ENCODE peak calls at places on chromosome 10, in eight cellular contexts. X is Panc1, L is right cardiac atrium, I is ascending aorta, K is Caco-2, W is GM23248, D is A549, O is left ventricle myocardium inferior. A is an unnamed sample. For H3K9me3 and H3K4me1, the result is how much of the 10 kb centered on the place peaks cover.

GRCh38 chr10:43781480-43782361 is 133.0 kb upstream of the ZNF32 start:
- DNase-seq in D (no peak), X (no peak), O (no peak), L (no peak), K (no peak), I (no peak), W (no peak), A (peak)

GRCh38 chr10:46216836-46217748 is 69.7 kb upstream of the ANTXRL start:
- DNase-seq in W (peak), I (peak), L (no peak), X (no peak), K (no peak), O (no peak), D (no peak), A (no peak)

GRCh38 chr10:15208221-15208620 is 39.7 kb upstream of the NMT2 start:
- DNase-seq in K (no peak), W (no peak), O (no peak), X (no peak), D (no peak), I (no peak), L (no peak), A (no peak)

GRCh38 chr10:96370575-96371157 is 11.9 kb upstream of the OPALIN start:
- DNase-seq in X (peak), K (peak), D (peak), L (peak), O (peak), I (no peak), W (peak), A (peak)

GRCh38 chr10:101155896-101156295 is 24.8 kb downstream of the TLX1 start:
- DNase-seq in K (no peak), L (no peak), I (no peak), X (no peak), D (no peak), O (no peak), W (no peak), A (no peak)

GRCh38 chr10:31490858-31491504 is 172.0 kb downstream of the ZEB1 start:
- DNase-seq in W (peak), D (peak), X (peak), O (no peak), L (no peak), K (no peak), I (no peak), A (peak)

GRCh38 chr10:126663328-126663727 is 7.2 kb downstream of the C10orf90 start:
- DNase-seq in D (no peak), W (peak), I (no peak), L (peak), K (no peak), X (no peak), O (peak), A (peak)

GRCh38 chr10:110354322-110354766 is 49.6 kb upstream of the SMNDC1 start:
- DNase-seq in D (peak), X (peak), K (peak), W (peak), I (peak), O (peak), L (peak), A (peak)

GRCh38 chr10:117405730-117406129 is 30.5 kb upstream of the PDZD8 start:
- DNase-seq in K (no peak), W (no peak), L (no peak), X (no peak), D (no peak), O (no peak), I (no peak), A (no peak)

GRCh38 chr10:86363833-86364511 is 2.6 kb downstream of the GRID1 start:
- DNase-seq in D (no peak), K (peak), X (no peak), O (no peak), I (no peak), L (peak), W (no peak), A (no peak)

GRCh38 chr10:69836728-69837025 is 35.0 kb downstream of the COL13A1 start:
- DNase-seq in I (no peak), D (no peak), L (no peak), K (no peak), X (no peak), W (no peak), O (no peak), A (no peak)

GRCh38 chr10:21668831-21669230 is 134.8 kb downstream of the MLLT10 start:
- DNase-seq in X (no peak), K (no peak), W (no peak), O (no peak), I (no peak), D (no peak), L (no peak), A (no peak)

GRCh38 chr10:110358869-110359629 is 54.3 kb upstream of the SMNDC1 start:
- DNase-seq in O (peak), I (no peak), W (peak), K (peak), D (peak), X (no peak), L (no peak), A (peak)

GRCh38 chr10:43204943-43205671 is 61.8 kb downstream of the RASGEF1A start:
- DNase-seq in I (peak), X (peak), L (no peak), W (peak), K (peak), D (peak), O (no peak), A (peak)

GRCh38 chr10:102668312-102669110 is 24.2 kb downstream of the TRIM8 start:
- DNase-seq in L (no peak), D (no peak), O (no peak), I (no peak), X (no peak), W (no peak), K (no peak), A (no peak)

GRCh38 chr10:6229290-6229689 is 26.6 kb downstream of the PFKFB3 start:
- DNase-seq in X (no peak), I (no peak), K (no peak), O (no peak), L (no peak), D (no peak), W (no peak), A (no peak)

GRCh38 chr10:78407009-78407711 is 373.5 kb downstream of the RPS24 start:
- DNase-seq in D (peak), K (peak), L (peak), I (peak), W (no peak), X (peak), O (peak), A (peak)

GRCh38 chr10:122233857-122234348 is 37.2 kb upstream of the BTBD16 start:
- DNase-seq in X (no peak), I (no peak), O (peak), W (no peak), K (no peak), L (peak), D (no peak), A (no peak)

GRCh38 chr10:43872644-43873043 is 224.0 kb upstream of the ZNF32 start:
- DNase-seq in X (no peak), I (no peak), D (no peak), K (no peak), W (no peak), O (no peak), L (no peak), A (no peak)

GRCh38 chr10:17249820-17250219 is 21.8 kb downstream of the VIM start:
- DNase-seq in I (no peak), W (peak), O (no peak), L (no peak), K (no peak), D (peak), X (no peak), A (no peak)

GRCh38 chr10:7950981-7951847 is 103.3 kb upstream of the GATA3 start:
- DNase-seq in K (no peak), L (no peak), O (no peak), I (no peak), X (no peak), D (peak), W (peak), A (no peak)

GRCh38 chr10:102837230-102837721 is at the start of gene CYP17A1:
- DNase-seq in O (no peak), K (no peak), D (no peak), X (no peak), W (no peak), L (no peak), I (no peak), A (peak)

GRCh38 chr10:82505009-82505408 is 630.0 kb downstream of the NRG3 start:
- DNase-seq in O (no peak), I (no peak), L (no peak), W (no peak), K (no peak), D (no peak), X (no peak), A (no peak)

DNA sequence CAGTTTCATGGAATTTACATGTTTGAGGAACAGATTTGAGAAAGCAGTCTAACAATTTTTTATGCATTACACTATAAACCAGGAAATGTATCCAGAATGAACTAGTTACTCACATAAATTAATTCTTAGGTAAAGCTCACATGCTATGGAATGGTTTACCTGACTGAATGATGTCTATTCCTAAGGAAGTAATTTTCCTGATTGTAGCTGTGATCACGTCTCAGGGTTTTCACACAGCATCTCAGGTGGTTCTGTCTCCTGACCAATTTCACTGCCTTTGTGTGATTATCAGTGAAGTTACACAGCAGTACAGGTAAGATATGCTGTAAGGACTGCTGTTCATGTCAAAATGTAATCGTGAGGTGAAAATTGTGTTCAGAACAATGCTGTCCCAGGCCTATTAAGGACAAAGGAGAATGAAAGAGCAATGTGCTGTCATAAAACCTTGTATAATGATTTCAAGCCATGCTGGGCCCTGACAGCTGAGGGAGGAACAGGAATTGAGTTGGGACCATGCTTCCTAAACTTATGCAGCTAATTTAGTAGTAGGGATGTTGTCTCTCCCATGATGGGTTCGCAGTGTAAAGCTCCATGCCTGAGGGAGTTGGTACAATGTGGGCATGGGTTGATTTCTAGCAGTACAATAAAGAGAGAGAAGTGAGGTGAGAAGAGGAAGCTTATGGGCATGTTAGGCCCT is 631.8 kb downstream of the NRG3 start:
- DNase-seq in I (no peak), L (no peak), K (no peak), W (no peak), D (no peak), X (no peak), O (no peak), A (no peak)
- H3K9me3 ChIP-seq in I (under half), L (under half), K (under half), W (under half), D (under half), X (under half), O (under half), A (under half)

GRCh38 chr10:132243141-132243540 is 56.4 kb downstream of the DPYSL4 start:
- DNase-seq in I (no peak), O (no peak), W (no peak), X (no peak), D (no peak), K (no peak), L (no peak), A (no peak)
- H3K4me1 ChIP-seq in I (under half), O (under half), W (under half), X (under half), D (under half), K (under half), L (under half), A (under half)

GRCh38 chr10:99926925-99927718 is 82.6 kb downstream of the DNMBP start:
- DNase-seq in W (peak), I (no peak), O (peak), D (peak), L (peak), K (no peak), X (no peak), A (peak)
- H3K4me3 ChIP-seq in W (no peak), I (no peak), O (peak), D (peak), L (no peak), K (peak), X (peak), A (no peak)

GRCh38 chr10:131020775-131021174 is 290.7 kb downstream of the TCERG1L start:
- DNase-seq in W (no peak), O (no peak), L (no peak), I (no peak), X (no peak), D (no peak), K (no peak), A (no peak)
- H3K9me3 ChIP-seq in W (under half), O (under half), L (under half), I (under half), X (under half), D (under half), K (under half), A (under half)

DNA sequence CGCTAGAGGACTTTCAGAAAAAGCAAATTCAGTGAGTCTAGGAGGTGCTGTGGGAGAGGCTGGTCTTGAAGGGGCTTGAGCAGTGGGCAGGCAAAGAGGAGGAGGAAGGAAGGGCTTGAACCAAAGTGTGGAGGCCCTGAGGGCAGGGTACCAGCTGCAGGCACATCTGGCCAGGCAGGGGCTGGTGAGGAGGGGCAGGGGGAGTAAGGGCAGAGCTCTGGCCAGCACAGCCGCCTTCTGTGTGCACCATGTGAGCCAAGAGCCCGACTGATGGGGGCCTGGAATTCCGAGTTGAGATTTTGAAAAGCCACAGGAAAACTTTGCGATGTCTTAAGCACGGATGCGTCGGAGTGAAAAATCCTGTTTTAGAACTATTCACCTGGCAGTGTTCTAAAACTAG is 74.5 kb downstream of the PRPF18 start:
- DNase-seq in W (no peak), D (no peak), K (no peak), X (no peak), I (no peak), O (no peak), L (peak), A (no peak)
- H3K4me1 ChIP-seq in W (under half), D (under half), K (under half), X (under half), I (under half), O (under half), L (under half), A (under half)

DNA sequence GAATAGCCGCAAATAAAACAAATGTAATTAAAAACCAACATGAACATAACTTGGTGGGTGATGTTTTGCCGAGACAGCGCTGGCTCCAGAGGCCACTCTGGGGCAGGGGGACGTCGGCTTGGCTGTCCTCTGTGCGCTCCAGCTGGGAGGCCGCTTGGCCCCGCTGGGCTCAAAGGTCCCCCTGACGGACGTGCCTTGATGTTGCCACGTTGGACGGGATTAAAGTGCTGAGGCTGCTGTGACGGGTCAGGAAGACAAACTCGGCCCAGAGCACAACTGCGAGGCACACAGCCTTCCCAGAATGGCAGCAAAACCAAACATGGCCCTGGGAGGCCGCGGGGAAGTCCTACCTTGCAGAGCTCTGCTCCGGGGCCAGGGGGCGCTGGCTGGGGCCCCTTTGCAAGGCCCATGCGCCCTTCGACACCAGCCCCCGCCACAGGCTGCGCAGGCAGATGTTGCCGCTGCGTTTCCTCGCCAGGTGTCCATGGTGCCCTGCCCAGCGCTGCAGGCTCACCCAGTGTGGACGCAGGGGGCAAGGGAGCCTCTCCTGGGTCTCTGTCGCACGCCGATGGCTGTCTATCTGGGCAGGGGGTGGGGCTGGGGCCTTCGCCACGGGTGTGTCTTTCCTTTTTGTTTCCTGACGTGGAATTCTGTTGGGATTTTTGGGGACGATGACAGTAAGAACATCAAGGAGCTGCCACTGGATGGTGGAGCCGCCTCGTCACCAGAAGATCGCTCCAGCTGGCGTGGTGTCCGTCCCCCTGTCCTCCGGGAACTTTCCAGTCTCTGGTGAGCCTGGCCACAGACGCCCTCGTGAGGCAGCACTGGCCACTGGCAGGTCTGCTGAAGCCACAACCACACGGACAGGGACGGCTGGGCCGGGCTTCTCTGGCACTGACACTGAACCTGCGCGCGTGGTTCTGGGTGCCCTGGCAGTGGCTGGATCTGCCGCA is 99.6 kb upstream of the DIP2C start:
- DNase-seq in L (peak), W (peak), O (peak), I (peak), X (peak), D (peak), K (peak), A (no peak)
- H3K4me3 ChIP-seq in L (peak), W (peak), O (peak), I (peak), X (peak), D (peak), K (peak), A (no peak)

GRCh38 chr10:130498934-130499333 is 362.7 kb downstream of the GLRX3 start:
- DNase-seq in K (no peak), I (no peak), O (no peak), L (no peak), D (no peak), W (no peak), X (no peak), A (no peak)
- H3K9me3 ChIP-seq in K (under half), I (under half), O (under half), L (under half), D (under half), W (under half), X (under half), A (under half)

GRCh38 chr10:119451305-119451896 is 91.1 kb downstream of the RGS10 start:
- DNase-seq in D (no peak), O (no peak), K (no peak), W (no peak), I (no peak), L (peak), X (no peak), A (no peak)

GRCh38 chr10:119449210-119449584 is 93.3 kb downstream of the RGS10 start:
- DNase-seq in W (no peak), I (no peak), D (no peak), K (no peak), L (peak), O (no peak), X (no peak), A (no peak)

GRCh38 chr10:119449760-119450461 is 92.6 kb downstream of the RGS10 start:
- DNase-seq in D (peak), L (peak), K (no peak), I (peak), O (no peak), W (peak), X (no peak), A (peak)

GRCh38 chr10:119452396-119452795 is 90.1 kb downstream of the RGS10 start:
- DNase-seq in X (no peak), K (no peak), L (no peak), D (no peak), O (no peak), W (no peak), I (no peak), A (no peak)

GRCh38 chr10:119450606-119451304 is 91.8 kb downstream of the RGS10 start:
- DNase-seq in X (no peak), D (no peak), L (no peak), K (no peak), I (no peak), W (peak), O (no peak), A (no peak)
- H3K4me1 ChIP-seq in X (under half), D (under half), L (under half), K (under half), I (under half), W (under half), O (under half), A (under half)

DNA sequence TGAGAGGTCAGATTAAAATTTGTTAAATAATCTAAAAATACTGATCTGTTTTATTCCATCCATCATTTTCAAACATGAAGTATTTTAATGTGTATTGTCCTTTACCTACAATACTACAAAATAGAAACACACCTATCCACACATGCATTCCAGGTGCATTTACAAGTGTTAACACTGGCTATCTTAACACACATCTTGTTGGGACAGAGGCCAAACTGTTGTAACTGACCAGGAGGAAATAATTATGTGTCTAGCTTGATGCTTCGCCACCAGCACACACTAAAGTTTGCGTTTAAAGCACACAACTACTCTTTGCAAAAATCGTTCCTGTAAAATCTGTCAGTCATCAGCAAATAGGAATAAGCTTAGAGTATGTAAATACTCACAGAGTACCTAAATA is 2.8 kb downstream of the PANK1 start:
- DNase-seq in X (no peak), K (no peak), O (no peak), I (no peak), D (no peak), W (no peak), L (no peak), A (no peak)
- H3K4me3 ChIP-seq in X (no peak), K (no peak), O (peak), I (no peak), D (no peak), W (no peak), L (no peak), A (peak)

A was measured in cardiac muscle cell.